ENCODE peak calls at places on chromosome 7, in nine cellular contexts. T is AG09309, Y is endothelial cell, L is dorsolateral prefrontal cortex, P is right atrium auricular region, K is colonic mucosa, A is Calu3, X is RWPE1, S is neural crest cell. I is an unnamed sample.

GRCh38 chr7:93147358-93147757 is 827 bp downstream of the SAMD9L start:
- DNase-seq in Y (no peak), T (no peak), S (no peak), L (no peak), X (peak), A (peak), P (no peak), K (peak), I (no peak)

GRCh38 chr7:130140551-130141160 is 64.5 kb downstream of the TMEM209 start:
- DNase-seq in K (peak), S (no peak), T (no peak), L (no peak), A (no peak), X (no peak), P (no peak), Y (no peak), I (no peak)

GRCh38 chr7:91892821-91893340 is 12.4 kb upstream of the MTERF1 start:
- DNase-seq in A (no peak), S (no peak), L (no peak), P (no peak), X (peak), Y (no peak), K (no peak), T (no peak), I (no peak)

GRCh38 chr7:27960415-27960814 is 220.2 kb downstream of the JAZF1 start:
- DNase-seq in L (no peak), X (no peak), T (no peak), K (no peak), A (no peak), Y (no peak), P (no peak), S (no peak), I (no peak)

GRCh38 chr7:121537031-121537430 is 140.9 kb upstream of the FAM3C start:
- DNase-seq in S (no peak), Y (no peak), K (no peak), L (no peak), A (no peak), T (no peak), X (no peak), P (no peak), I (no peak)

GRCh38 chr7:130793855-130794618 is 60.0 kb upstream of the KLF14 start:
- DNase-seq in X (peak), K (no peak), L (peak), T (peak), P (no peak), A (peak), S (no peak), Y (no peak), I (no peak)

GRCh38 chr7:3109516-3109915 is 65.8 kb upstream of the CARD11 start:
- DNase-seq in K (no peak), X (no peak), L (no peak), T (no peak), S (no peak), Y (no peak), P (no peak), A (no peak), I (no peak)

GRCh38 chr7:131021902-131022301 is 287.9 kb upstream of the KLF14 start:
- DNase-seq in A (no peak), K (no peak), P (no peak), L (no peak), Y (no peak), T (no peak), X (no peak), S (no peak), I (no peak)

GRCh38 chr7:94908204-94909022 is 1.0 kb downstream of the PPP1R9A start:
- DNase-seq in P (no peak), X (peak), A (peak), K (peak), L (peak), S (peak), T (no peak), Y (peak), I (peak)

GRCh38 chr7:31106303-31107105 is 54.4 kb downstream of the ADCYAP1R1 start:
- DNase-seq in T (no peak), L (no peak), S (no peak), P (peak), K (no peak), A (no peak), X (no peak), Y (no peak), I (peak)

GRCh38 chr7:142581341-142581740 is 167.9 kb upstream of the PRSS1 start:
- DNase-seq in Y (no peak), T (no peak), K (no peak), L (no peak), X (peak), S (no peak), A (no peak), P (no peak), I (no peak)

GRCh38 chr7:37336259-37336658 is 112.4 kb downstream of the ELMO1 start:
- DNase-seq in L (no peak), K (no peak), P (no peak), Y (no peak), T (no peak), X (no peak), A (no peak), S (no peak), I (no peak)

GRCh38 chr7:147400221-147400689 is 1190.3 kb upstream of the C7orf33 start:
- DNase-seq in P (no peak), T (peak), S (no peak), A (no peak), K (no peak), Y (no peak), X (no peak), L (no peak), I (no peak)

GRCh38 chr7:147406521-147407115 is 1183.9 kb upstream of the C7orf33 start:
- DNase-seq in P (no peak), L (no peak), X (no peak), A (no peak), S (no peak), T (no peak), K (no peak), Y (no peak), I (no peak)

GRCh38 chr7:147400926-147401325 is 1189.6 kb upstream of the C7orf33 start:
- DNase-seq in S (no peak), Y (no peak), K (no peak), A (no peak), L (no peak), X (no peak), T (no peak), P (no peak), I (no peak)

GRCh38 chr7:147411011-147411614 is 1179.5 kb upstream of the C7orf33 start:
- DNase-seq in K (no peak), P (no peak), L (no peak), T (no peak), X (no peak), A (no peak), Y (no peak), S (no peak), I (no peak)

DNA sequence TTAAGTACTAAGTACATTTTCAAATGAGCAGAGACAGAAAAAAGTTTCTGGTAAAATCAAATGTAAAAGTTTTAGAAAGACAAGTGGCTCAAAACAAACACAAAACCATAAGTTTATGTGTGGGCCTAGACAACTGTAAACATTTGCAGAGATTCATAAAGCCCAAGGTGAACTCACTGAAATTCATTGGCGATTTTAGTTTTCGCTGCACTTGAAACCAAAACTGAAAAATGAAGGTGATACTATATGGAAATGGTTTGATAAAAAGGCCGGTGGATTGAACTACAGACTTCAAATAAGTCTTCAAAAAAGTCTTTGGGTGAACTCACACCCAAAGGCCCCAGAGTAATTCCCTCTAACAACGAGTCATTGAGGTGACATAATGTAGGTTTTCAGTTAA is 1184.9 kb upstream of the C7orf33 start:
- DNase-seq in S (no peak), L (no peak), X (no peak), P (no peak), T (no peak), Y (no peak), A (no peak), K (no peak), I (no peak)
- TF ChIP-seq CTCF in S (no peak), L (no peak), X (no peak), P (no peak), T (no peak), Y (no peak), A (no peak), K (no peak), I (no peak)

GRCh38 chr7:10720042-10720441 is 253.6 kb upstream of the PHF14 start:
- DNase-seq in Y (no peak), L (no peak), A (no peak), S (no peak), T (no peak), X (no peak), K (no peak), P (no peak), I (no peak)
- TF ChIP-seq CTCF in Y (no peak), L (no peak), A (no peak), S (no peak), T (no peak), X (no peak), K (no peak), P (no peak), I (no peak)

GRCh38 chr7:47475880-47476227 is 106.1 kb downstream of the TNS3 start:
- DNase-seq in P (no peak), T (no peak), X (no peak), S (no peak), K (no peak), L (no peak), A (peak), Y (no peak), I (no peak)

GRCh38 chr7:47473499-47474210 is 108.3 kb downstream of the TNS3 start:
- DNase-seq in S (no peak), A (no peak), L (no peak), X (no peak), T (no peak), P (no peak), K (no peak), Y (no peak), I (no peak)

GRCh38 chr7:47474211-47474936 is 107.5 kb downstream of the TNS3 start:
- DNase-seq in K (no peak), T (no peak), Y (no peak), L (no peak), S (no peak), X (no peak), P (no peak), A (no peak), I (no peak)

GRCh38 chr7:47477191-47478016 is 104.5 kb downstream of the TNS3 start:
- DNase-seq in Y (no peak), S (no peak), T (no peak), L (no peak), X (no peak), K (no peak), P (no peak), A (no peak), I (no peak)

DNA sequence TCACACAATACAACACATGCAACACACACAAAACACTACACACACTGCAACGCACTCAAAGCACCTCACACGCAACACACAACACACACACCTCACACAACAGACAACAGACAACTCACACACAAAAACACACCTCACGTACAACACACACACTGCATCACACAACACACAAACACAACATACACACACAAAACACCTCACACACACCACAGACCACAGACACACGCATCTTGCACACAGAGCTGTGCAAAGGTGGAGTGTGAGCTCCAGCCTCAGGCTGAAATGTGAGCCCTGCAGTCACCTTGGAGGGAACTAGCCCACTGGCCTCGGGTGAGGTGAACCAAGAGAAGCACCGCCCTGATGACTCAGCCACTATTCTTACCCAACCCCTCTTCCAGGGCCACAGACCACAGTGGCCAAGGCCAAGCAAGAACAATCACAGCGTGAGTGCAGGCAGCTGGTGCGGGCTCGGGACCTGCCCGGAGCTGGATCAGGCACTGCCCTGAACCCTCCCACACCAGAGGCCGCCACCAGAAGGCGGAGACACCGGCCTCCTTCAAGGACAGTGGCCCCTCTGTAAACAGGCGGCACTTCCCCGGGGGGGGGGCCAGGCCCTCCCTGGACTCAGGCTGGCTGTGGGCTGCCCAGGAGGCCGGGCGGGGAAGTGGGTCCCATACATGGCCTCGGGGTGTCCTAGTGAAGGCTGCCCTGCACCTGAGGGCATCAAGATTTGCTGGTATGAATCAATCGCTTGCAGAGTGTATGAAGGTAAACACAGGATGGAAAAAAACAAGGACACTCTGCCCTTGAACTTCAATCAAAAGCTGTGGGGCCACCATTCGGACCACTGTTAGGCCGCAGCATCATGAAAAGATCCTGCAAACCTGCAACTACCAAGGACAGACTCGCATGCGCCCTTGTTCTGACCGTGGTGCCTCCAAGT is 106.7 kb downstream of the TNS3 start:
- DNase-seq in P (peak), L (no peak), Y (no peak), X (peak), A (peak), K (peak), S (no peak), T (peak), I (no peak)
- TF ChIP-seq CTCF in P (peak), L (no peak), Y (no peak), X (peak), A (no peak), K (no peak), S (no peak), T (peak), I (no peak)

DNA sequence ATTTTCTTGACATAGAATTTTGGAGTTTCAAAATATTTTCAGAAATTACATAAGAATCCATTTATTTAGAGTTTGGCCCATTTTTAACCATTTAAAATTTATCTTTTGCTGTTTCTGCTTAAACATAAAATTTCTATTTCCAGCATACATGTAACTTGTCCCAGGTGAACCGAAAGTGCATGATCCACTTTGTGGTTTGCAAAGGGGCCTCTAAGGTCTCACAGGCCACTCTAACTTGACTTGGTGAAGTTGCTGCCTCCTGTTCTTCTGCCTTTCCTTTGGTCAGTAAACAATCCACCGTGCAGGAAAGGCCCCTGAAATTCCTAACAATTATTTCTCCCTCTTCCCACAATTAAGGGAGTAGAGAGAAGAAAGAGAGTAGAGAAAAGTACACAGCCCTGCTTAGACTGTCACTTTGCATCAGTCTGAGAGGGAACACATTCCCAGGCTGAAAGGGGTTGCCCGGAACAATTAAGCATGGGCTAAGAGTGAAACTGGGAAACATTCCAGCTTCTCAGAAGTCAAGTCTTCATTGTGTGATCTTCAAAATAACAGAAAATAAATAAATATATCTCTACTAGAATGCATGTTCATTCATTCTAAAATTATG is 79.5 kb upstream of the SEMA3A start:
- DNase-seq in A (no peak), K (no peak), Y (no peak), L (no peak), X (no peak), P (no peak), S (no peak), T (no peak), I (no peak)
- TF ChIP-seq CTCF in A (no peak), K (no peak), Y (no peak), L (no peak), X (no peak), P (no peak), S (no peak), T (no peak), I (no peak)

DNA sequence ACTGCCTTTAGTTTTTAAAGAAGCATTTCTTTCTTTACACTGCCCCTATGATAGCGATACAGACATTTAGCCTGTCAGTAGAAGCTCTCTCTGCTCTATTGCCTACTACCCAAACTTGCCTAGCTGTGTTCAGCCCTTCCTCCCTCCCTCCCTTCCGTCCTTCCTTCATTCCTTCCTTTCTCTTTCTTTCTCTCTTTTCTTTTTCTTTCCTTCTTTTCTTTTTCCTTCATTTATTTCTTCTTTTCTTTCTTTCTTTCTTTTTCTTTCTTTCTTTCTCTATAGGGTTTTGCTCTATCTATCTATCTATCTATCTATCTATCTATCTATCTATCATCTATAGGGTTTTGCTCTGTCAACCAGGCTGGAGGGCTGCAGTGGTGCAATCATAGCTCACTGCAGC is 7.1 kb upstream of the ZNF212 start:
- DNase-seq in Y (no peak), L (no peak), K (no peak), A (no peak), P (no peak), X (no peak), T (no peak), S (no peak), I (no peak)
- TF ChIP-seq CTCF in Y (no peak), L (no peak), K (no peak), A (no peak), P (no peak), X (no peak), T (no peak), S (no peak), I (no peak)

DNA sequence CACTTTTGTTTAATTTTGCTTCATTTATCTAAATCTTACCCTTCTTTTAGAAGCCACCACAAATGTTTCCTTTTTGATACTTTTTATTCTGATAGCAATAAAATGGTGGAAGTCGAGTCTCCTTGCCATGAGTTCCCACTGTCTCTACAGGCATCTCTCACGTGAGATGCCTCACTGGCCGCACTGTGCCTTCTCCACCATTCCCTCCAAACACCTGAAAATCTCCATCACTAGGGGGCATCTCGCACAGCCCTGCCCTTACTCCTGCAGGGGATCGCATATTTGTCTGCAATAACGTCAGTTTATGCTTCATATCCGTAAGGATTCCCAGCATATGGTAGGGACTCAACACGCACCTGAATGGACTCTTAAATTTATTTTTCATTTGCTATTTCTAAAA is 56.3 kb upstream of the NCAPG2 start:
- DNase-seq in S (no peak), L (no peak), T (no peak), X (no peak), A (peak), Y (no peak), K (no peak), P (no peak), I (no peak)
- TF ChIP-seq CTCF in S (peak), L (no peak), T (peak), X (no peak), A (no peak), Y (no peak), K (no peak), P (no peak), I (no peak)

GRCh38 chr7:123208793-123209192 is 9.0 kb upstream of the SLC13A1 start:
- DNase-seq in Y (no peak), X (no peak), K (no peak), T (no peak), S (no peak), P (no peak), L (no peak), A (no peak), I (no peak)
- TF ChIP-seq CTCF in Y (no peak), X (no peak), K (peak), T (no peak), S (peak), P (peak), L (peak), A (peak), I (no peak)

I was measured in mesothelial cell of epicardium.